ENCODE peak calls at places on chromosomes 5 and 9, in ten cellular contexts. R is CD4-positive, CD25-positive, alpha-beta regulatory T cell; Q is SJSA1; A is sigmoid colon; D is dorsolateral prefrontal cortex; P is right atrium auricular region; C is mammary epithelial cell; S is astrocyte; O is fibroblast of lung; J is tibial nerve. E is an unnamed sample.

GRCh38 chr5:78890663-78891379 is 94.3 kb downstream of the ARSB start:
- DNase-seq in J (no peak), D (no peak), S (no peak), A (no peak), C (no peak), R (no peak), P (no peak), Q (no peak), O (no peak), E (no peak)

GRCh38 chr9:134655101-134655500 is 13.5 kb downstream of the COL5A1 start:
- DNase-seq in A (peak; percentile 50), J (no peak), R (no peak), P (no peak), C (no peak), D (no peak), S (no peak), O (no peak), Q (no peak), E (no peak)

GRCh38 chr5:141491323-141492167 is 2.7 kb downstream of the PCDHGC5 start:
- DNase-seq in Q (peak; percentile 50), C (no peak), P (no peak), S (no peak), R (no peak), J (no peak), O (no peak), D (no peak), A (no peak), E (no peak)

GRCh38 chr5:171842006-171842776 is 56.6 kb downstream of the SMIM23 start:
- DNase-seq in Q (no peak), S (no peak), J (no peak), D (no peak), C (no peak), O (no peak), A (no peak), R (no peak), P (no peak), E (no peak)

GRCh38 chr5:145981612-145982571 is 45.5 kb downstream of the SH3RF2 start:
- DNase-seq in O (peak; percentile 72), D (no peak), J (no peak), P (no peak), Q (no peak), S (peak; percentile 61), C (peak; percentile 30), R (no peak), A (no peak), E (no peak)

GRCh38 chr9:115733318-115733717 is 420.3 kb upstream of the PAPPA start:
- DNase-seq in D (no peak), S (no peak), C (no peak), O (peak; percentile 7), P (no peak), Q (no peak), R (no peak), J (no peak), A (no peak), E (no peak)

GRCh38 chr5:39118638-39119037 is 44.4 kb upstream of the RICTOR start:
- DNase-seq in A (no peak), J (no peak), P (no peak), R (no peak), O (no peak), Q (no peak), S (no peak), C (no peak), D (no peak), E (no peak)

GRCh38 chr9:90921104-90921503 is 119.5 kb downstream of the SYK start:
- DNase-seq in D (peak; percentile 50), C (peak; percentile 97), P (peak; percentile 71), O (no peak), A (peak; percentile 95), R (no peak), J (no peak), S (no peak), Q (no peak), E (no peak)

GRCh38 chr5:66171349-66172344 is 27.5 kb downstream of the SREK1 start:
- DNase-seq in C (peak; percentile 43), A (no peak), S (peak; percentile 46), O (peak; percentile 59), R (peak; percentile 82), P (no peak), J (peak; percentile 64), Q (no peak), D (no peak), E (peak; percentile 17)

GRCh38 chr5:1201327-1202025 is at the start of gene SLC6A19:
- DNase-seq in A (no peak), R (no peak), D (peak; percentile 37), J (no peak), O (no peak), Q (no peak), S (no peak), C (no peak), P (no peak), E (no peak)

GRCh38 chr5:169300468-169301385 is at the start of gene SLIT3:
- DNase-seq in S (peak; percentile 78), J (peak; percentile 40), D (no peak), O (peak; percentile 88), A (peak; percentile 94), Q (peak; percentile 94), P (peak; percentile 86), R (no peak), C (peak; percentile 86), E (no peak)

GRCh38 chr9:87020169-87020935 is 73.0 kb upstream of the GAS1 start:
- DNase-seq in S (no peak), C (no peak), O (no peak), R (no peak), J (no peak), P (no peak), A (no peak), D (no peak), Q (no peak), E (no peak)

DNA sequence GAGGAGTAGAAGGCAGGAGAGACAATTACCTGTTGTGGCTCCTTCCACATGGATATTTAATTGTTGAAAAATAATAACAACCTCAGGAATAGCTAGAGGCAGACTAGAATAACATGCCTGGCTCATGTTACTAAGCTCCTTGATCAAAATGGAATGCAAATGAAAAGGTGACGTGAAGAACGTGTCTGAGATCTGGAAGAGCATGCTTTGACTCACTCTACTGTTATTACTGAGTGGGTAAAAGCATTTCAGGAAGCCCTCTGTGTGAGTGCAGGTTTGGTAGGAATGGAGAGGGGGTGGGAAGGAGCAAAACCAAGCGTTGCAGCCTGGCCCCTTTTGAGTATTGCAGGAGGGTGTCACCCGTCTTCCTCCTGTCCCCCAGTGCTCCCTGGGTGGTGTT is 84.8 kb downstream of the EQTN start:
- DNase-seq in R (no peak), J (no peak), S (peak; percentile 15), Q (no peak), A (no peak), P (no peak), C (peak; percentile 57), D (no peak), O (peak; percentile 42), E (no peak)
- H3K4me3 ChIP-seq in R (no peak overlapping the region), J (no peak overlapping the region), S (no peak overlapping the region), Q (no peak overlapping the region), A (no peak overlapping the region), P (no peak overlapping the region), C (no peak overlapping the region), D (no peak overlapping the region), O (no peak overlapping the region), E (no peak overlapping the region)

DNA sequence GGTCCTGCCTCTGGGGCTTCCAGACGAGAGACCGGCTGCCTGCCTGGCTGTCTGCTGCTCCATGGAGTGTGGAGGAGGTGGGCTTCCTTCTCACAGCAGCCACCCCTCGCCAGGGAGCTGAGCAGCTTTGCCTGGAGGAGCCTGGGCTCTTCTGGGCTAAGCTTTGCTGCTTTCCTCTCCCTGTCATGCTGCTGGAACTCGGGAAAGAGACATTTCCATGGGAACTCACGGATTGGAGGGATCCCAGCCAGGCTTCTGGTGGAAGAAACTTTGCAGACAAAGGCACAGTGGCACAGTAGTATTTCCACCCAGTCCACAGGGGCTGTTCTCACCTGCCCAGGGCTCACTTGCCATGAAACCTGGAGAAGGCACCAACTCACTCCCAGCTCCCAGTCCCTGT is 5.6 kb upstream of the NTNG2 start:
- DNase-seq in S (no peak), Q (no peak), J (no peak), C (no peak), A (no peak), D (no peak), O (no peak), P (no peak), R (no peak), E (no peak)
- H3K27me3 ChIP-seq in S (peaks cover 52% of the 10 kb centered on the region), Q (peaks cover 62% of the 10 kb centered on the region), J (peaks cover 81% of the 10 kb centered on the region), C (no peaks in the 10 kb centered on the region), A (peaks cover 36% of the 10 kb centered on the region), D (no peaks in the 10 kb centered on the region), O (peaks cover 14% of the 10 kb centered on the region), P (no peaks in the 10 kb centered on the region), R (no peaks in the 10 kb centered on the region), E (peaks cover 5% of the 10 kb centered on the region)

DNA sequence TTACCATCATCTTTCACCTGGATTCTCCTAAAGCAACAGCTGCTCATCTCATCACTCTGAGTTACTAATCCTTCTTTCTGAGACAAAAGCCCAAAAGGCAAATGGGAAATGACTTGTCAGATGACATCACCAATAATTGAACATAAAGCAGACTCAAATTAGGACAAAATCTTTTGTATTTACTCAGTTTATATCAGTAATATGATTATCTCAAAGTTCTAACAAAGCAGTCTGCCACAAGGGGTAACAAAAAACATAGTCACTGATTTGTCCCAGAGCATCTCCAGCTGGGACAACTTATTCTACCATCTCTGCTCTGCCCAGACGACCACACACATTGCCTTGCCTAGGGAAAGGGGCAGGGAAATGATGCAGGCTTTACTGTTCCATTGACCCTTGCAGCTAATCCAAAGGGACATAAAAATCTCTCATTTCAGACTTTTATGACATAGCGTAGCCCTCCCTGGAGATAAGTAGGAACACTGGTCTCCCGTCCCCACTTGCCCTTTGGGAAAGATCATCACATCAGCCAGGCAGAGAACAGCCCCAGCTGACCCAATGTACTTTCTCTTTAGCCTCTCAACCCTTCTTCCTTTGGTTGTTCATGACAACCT is 249.5 kb upstream of the PTGER4 start:
- DNase-seq in S (no peak), O (no peak), J (no peak), P (no peak), A (no peak), R (no peak), C (no peak), Q (no peak), D (no peak), E (no peak)
- H3K27ac ChIP-seq in S (no peak overlapping the region), O (no peak overlapping the region), J (no peak overlapping the region), P (no peak overlapping the region), A (no peak overlapping the region), R (no peak overlapping the region), C (peak overlapping the region; percentile 45), Q (no peak overlapping the region), D (no peak overlapping the region), E (peak overlapping the region; percentile 19)

DNA sequence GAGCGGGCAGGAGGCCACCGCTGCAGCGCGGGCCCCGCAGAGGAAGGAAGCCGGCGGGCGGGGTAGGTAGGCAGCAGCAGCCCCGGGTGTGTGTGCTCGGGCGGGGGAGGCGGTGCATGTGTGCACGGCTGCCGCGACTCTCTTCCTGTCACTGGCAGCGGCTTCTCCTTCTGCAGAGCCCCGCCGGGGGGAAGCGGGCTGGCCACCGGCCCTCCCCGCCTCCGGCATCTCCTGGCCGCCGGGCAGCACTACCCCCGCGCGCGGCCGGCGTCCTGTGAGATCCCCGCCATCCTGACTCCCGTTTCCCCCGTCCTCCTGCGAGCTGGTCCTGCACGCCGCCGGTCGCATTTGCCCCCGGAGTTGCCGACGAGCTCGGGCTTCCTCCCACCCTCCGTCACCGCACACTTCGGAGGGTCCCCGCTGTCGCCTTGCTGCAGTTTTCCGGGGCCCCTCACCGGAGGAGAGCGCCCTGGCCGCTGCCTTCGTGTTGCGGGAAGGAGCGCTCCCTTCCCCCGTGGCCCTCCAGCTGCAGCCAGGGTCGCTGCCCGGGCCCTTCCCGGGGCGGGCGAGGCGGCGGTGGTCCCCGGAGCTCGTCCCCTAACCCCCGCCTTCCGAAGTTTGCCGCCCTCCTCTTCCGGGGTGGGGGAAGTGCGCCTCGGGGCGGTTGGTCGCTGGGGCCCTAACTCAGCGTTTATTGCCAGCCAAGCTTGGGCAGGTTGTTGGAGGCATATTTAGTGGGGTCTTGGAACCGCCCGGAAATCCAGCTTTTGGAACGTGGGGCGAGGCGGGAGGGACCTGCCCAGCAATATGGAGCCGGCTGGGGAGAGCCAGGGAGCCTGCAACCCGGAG is 556 bp downstream of the PIK3R1 start:
- DNase-seq in O (peak; percentile 69), S (no peak), J (no peak), P (no peak), D (peak; percentile 73), Q (peak; percentile 61), A (peak; percentile 76), C (no peak), R (peak; percentile 89), E (peak; percentile 32)
- H3K4me3 ChIP-seq in O (peak overlapping the region; percentile 90), S (peak overlapping the region; percentile 86), J (peak overlapping the region; percentile 77), P (peak overlapping the region; percentile 93), D (peak overlapping the region; percentile 96), Q (peak overlapping the region; percentile 94), A (peak overlapping the region; percentile 98), C (peak overlapping the region; percentile 97), R (peak overlapping the region; percentile 98), E (peak overlapping the region; percentile 95)

E was measured in effector memory CD4-positive, alpha-beta T cell.